ENCODE peak calls at places on chromosome 7, in five cellular contexts. Y, X, U, E and N are unnamed samples.

GRCh38 chr7:38189256-38189938 is 11.4 kb downstream of the STARD3NL start:
- DNase-seq in U (peak), E (no peak), X (no peak), Y (no peak), N (no peak)

GRCh38 chr7:155996718-155997059 is 184.4 kb upstream of the SHH start:
- DNase-seq in U (no peak), Y (no peak), E (no peak), X (no peak), N (no peak)

GRCh38 chr7:85068796-85069195 is 118.1 kb downstream of the SEMA3D start:
- DNase-seq in E (peak), Y (no peak), U (peak), X (peak), N (peak)

GRCh38 chr7:112495820-112496462 is 15.2 kb downstream of the LSMEM1 start:
- DNase-seq in Y (peak), E (peak), X (peak), U (peak), N (peak)

GRCh38 chr7:3154881-3155494 is 111.3 kb upstream of the CARD11 start:
- DNase-seq in X (peak), Y (peak), U (peak), E (peak), N (peak)

GRCh38 chr7:28733035-28733434 is 225.1 kb downstream of the TRIL start:
- DNase-seq in X (no peak), U (no peak), E (no peak), Y (no peak), N (no peak)

GRCh38 chr7:12674861-12675260 is 12.6 kb upstream of the ARL4A start:
- DNase-seq in X (peak), U (peak), E (peak), Y (peak), N (peak)

GRCh38 chr7:128021361-128021760 is 9.9 kb downstream of the LRRC4 start:
- DNase-seq in U (peak), Y (no peak), X (no peak), E (peak), N (peak)

GRCh38 chr7:117323877-117324699 is 1.2 kb upstream of the WNT2 start:
- DNase-seq in E (peak), U (peak), X (peak), Y (no peak), N (peak)

GRCh38 chr7:91657386-91658120 is 222.9 kb downstream of the MTERF1 start:
- DNase-seq in E (peak), Y (no peak), X (peak), U (peak), N (peak)

GRCh38 chr7:74190259-74190658 is 16.1 kb downstream of the EIF4H start:
- DNase-seq in X (no peak), Y (no peak), E (no peak), U (no peak), N (no peak)

GRCh38 chr7:16961650-16962049 is 79.9 kb upstream of the AGR3 start:
- DNase-seq in X (peak), E (no peak), U (no peak), Y (no peak), N (no peak)

GRCh38 chr7:24609059-24609458 is 35.8 kb downstream of the PALS2 start:
- DNase-seq in X (no peak), U (peak), E (peak), Y (no peak), N (peak)

GRCh38 chr7:98163269-98163668 is 48.0 kb upstream of the BHLHA15 start:
- DNase-seq in X (no peak), E (peak), Y (peak), U (peak), N (no peak)

GRCh38 chr7:121032645-121033460 is 44.3 kb downstream of the CPED1 start:
- DNase-seq in U (peak), E (peak), X (no peak), Y (no peak), N (peak)

GRCh38 chr7:132656846-132657776 is 80.8 kb upstream of the PLXNA4 start:
- DNase-seq in X (peak), Y (no peak), U (peak), E (no peak), N (peak)

GRCh38 chr7:81859433-81859832 is 89.6 kb upstream of the HGF start:
- DNase-seq in X (no peak), E (no peak), U (no peak), Y (no peak), N (no peak)

GRCh38 chr7:29194594-29195417 is at the start of gene CHN2:
- DNase-seq in E (peak), Y (peak), X (peak), U (peak), N (peak)

GRCh38 chr7:92295391-92295790 is 49.6 kb downstream of the ANKIB1 start:
- DNase-seq in Y (no peak), U (no peak), X (peak), E (no peak), N (no peak)

GRCh38 chr7:127578036-127578684 is 7.2 kb downstream of the GCC1 start:
- DNase-seq in E (no peak), X (peak), Y (no peak), U (no peak), N (no peak)

GRCh38 chr7:4965295-4966022 is 6.5 kb upstream of the MMD2 start:
- DNase-seq in Y (no peak), E (no peak), U (no peak), X (no peak), N (no peak)

GRCh38 chr7:4131043-4131442 is 551.1 kb upstream of the FOXK1 start:
- DNase-seq in Y (no peak), U (no peak), E (no peak), X (no peak), N (no peak)

GRCh38 chr7:71198887-71199286 is 66.9 kb downstream of the GALNT17 start:
- DNase-seq in U (no peak), X (no peak), E (no peak), Y (no peak), N (no peak)

GRCh38 chr7:17532861-17533404 is 234.5 kb downstream of the AHR start:
- DNase-seq in E (peak), X (peak), U (peak), Y (no peak), N (peak)

GRCh38 chr7:122674502-122674901 is 24.4 kb downstream of the RNF133 start:
- DNase-seq in Y (no peak), U (peak), E (peak), X (peak), N (no peak)

GRCh38 chr7:70466725-70467364 is 665.1 kb upstream of the GALNT17 start:
- DNase-seq in U (no peak), X (no peak), Y (no peak), E (no peak), N (peak)

GRCh38 chr7:53504914-53505313 is 469.5 kb downstream of the POM121L12 start:
- DNase-seq in X (no peak), E (no peak), U (peak), Y (no peak), N (peak)

GRCh38 chr7:3164363-3164762 is 120.7 kb upstream of the CARD11 start:
- DNase-seq in U (no peak), Y (no peak), E (no peak), X (no peak), N (no peak)

GRCh38 chr7:23530355-23530754 is 1.4 kb downstream of the TRA2A start:
- DNase-seq in Y (no peak), E (peak), U (peak), X (peak), N (peak)

GRCh38 chr7:70353948-70354335 is 755.7 kb downstream of the AUTS2 start:
- DNase-seq in X (no peak), E (no peak), Y (no peak), U (no peak), N (no peak)

GRCh38 chr7:4612939-4613841 is 68.9 kb upstream of the FOXK1 start:
- DNase-seq in Y (peak), E (peak), X (peak), U (no peak), N (no peak)

GRCh38 chr7:54292171-54292925 is 249.8 kb upstream of the VSTM2A start:
- DNase-seq in E (no peak), U (no peak), Y (no peak), X (no peak), N (no peak)

GRCh38 chr7:42283553-42283952 is 46.5 kb upstream of the GLI3 start:
- DNase-seq in E (peak), X (peak), U (peak), Y (no peak), N (peak)

GRCh38 chr7:79063019-79063698 is 390.3 kb downstream of the MAGI2 start:
- DNase-seq in Y (no peak), U (no peak), E (no peak), X (peak), N (no peak)

GRCh38 chr7:124937076-124937475 is 7.5 kb upstream of the POT1 start:
- DNase-seq in Y (no peak), X (no peak), U (no peak), E (no peak), N (no peak)

GRCh38 chr7:124945680-124946079 is 16.1 kb upstream of the POT1 start:
- DNase-seq in X (no peak), E (no peak), Y (no peak), U (no peak), N (no peak)

GRCh38 chr7:124940306-124940705 is 10.7 kb upstream of the POT1 start:
- DNase-seq in X (peak), E (no peak), U (no peak), Y (no peak), N (no peak)

DNA sequence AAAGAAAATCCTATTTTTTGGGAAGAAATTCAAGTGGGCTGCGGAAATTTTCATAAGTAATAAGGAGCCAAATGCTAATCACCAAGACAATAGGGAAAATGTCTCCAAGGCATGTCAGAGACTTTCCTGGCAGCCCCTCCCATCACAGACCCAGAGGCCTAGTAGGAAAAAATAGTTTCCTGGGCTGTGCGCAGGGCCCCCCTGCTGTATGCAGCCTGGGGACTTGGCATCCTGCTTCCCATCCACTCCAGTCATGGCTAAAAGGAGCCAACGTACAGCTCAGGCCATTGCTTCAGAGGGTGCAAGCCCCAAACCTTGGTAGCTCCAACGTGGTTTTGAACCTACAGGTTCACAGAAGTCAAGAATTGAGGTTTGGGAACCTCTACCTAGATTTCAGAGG is 12.8 kb upstream of the POT1 start:
- DNase-seq in U (no peak), X (no peak), Y (no peak), E (no peak), N (no peak)
- TF ChIP-seq CTCF in U (no peak), X (no peak), Y (no peak), E (no peak), N (no peak)

GRCh38 chr7:2019693-2020511 is 212.8 kb downstream of the MAD1L1 start:
- DNase-seq in X (peak), Y (peak), U (no peak), E (no peak), N (peak)
- H3K4me3 ChIP-seq in X (peak), Y (no peak), U (no peak), E (no peak), N (no peak)

GRCh38 chr7:151461942-151462230 is 21.9 kb upstream of the CRYGN start:
- DNase-seq in U (peak), E (no peak), Y (no peak), X (no peak), N (no peak)
- TF ChIP-seq CTCF in U (no peak), E (no peak), Y (no peak), X (no peak), N (no peak)

GRCh38 chr7:158395780-158396214 is 191.8 kb downstream of the PTPRN2 start:
- DNase-seq in U (no peak), Y (peak), X (no peak), E (no peak), N (peak)

GRCh38 chr7:158394936-158395335 is 192.7 kb downstream of the PTPRN2 start:
- DNase-seq in Y (peak), U (peak), X (no peak), E (no peak), N (no peak)

GRCh38 chr7:158396982-158397862 is 190.4 kb downstream of the PTPRN2 start:
- DNase-seq in E (no peak), Y (no peak), X (no peak), U (peak), N (peak)

GRCh38 chr7:158395349-158395748 is 192.3 kb downstream of the PTPRN2 start:
- DNase-seq in E (no peak), X (no peak), Y (no peak), U (no peak), N (no peak)

DNA sequence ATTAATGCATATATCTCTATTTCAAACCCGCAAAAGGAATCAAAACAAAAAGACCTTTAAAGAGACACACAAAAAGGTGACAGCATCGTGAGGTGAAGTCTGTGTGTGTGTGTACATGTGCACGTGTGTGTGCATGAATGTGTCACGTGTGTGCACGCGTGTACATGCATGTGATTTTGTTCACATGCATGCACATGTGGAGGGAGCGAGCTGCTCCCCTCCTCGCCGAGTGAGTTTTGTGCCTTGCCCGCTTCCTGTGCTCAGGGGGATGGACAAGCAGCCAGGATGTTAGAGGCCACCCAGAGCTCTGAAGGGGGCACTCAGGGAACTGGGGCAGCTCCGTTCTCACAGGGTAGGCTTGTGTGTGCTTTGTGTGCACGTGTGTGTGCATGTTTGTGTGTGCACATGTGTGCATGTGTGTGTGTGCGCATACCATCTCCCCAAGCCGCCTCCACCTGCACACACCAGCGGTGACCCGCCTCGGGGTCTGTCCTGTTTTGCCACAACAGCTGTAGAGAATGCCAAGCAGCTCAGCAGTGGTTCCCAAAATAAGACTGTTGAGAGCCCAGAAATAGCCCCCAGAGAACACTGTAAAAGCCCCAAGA is 191.2 kb downstream of the PTPRN2 start:
- DNase-seq in U (no peak), E (no peak), X (no peak), Y (no peak), N (no peak)
- H3K4me3 ChIP-seq in U (no peak), E (no peak), X (no peak), Y (no peak), N (no peak)

GRCh38 chr7:519429-519973 is at the start of gene PDGFA:
- DNase-seq in X (peak), U (peak), Y (no peak), E (peak), N (peak)

GRCh38 chr7:520503-521161 is 986 bp upstream of the PDGFA start:
- DNase-seq in X (no peak), E (no peak), U (no peak), Y (no peak), N (no peak)

GRCh38 chr7:521221-522070 is 1.8 kb upstream of the PDGFA start:
- DNase-seq in U (peak), E (peak), X (peak), Y (peak), N (no peak)

GRCh38 chr7:518630-519428 is 817 bp downstream of the PDGFA start:
- DNase-seq in U (peak), X (peak), Y (peak), E (peak), N (peak)

GRCh38 chr7:519974-520458 is 370 bp upstream of the PDGFA start:
- DNase-seq in E (peak), X (peak), Y (peak), U (peak), N (peak)
- TF ChIP-seq CTCF in E (peak), X (peak), Y (peak), U (no peak), N (no peak)

DNA sequence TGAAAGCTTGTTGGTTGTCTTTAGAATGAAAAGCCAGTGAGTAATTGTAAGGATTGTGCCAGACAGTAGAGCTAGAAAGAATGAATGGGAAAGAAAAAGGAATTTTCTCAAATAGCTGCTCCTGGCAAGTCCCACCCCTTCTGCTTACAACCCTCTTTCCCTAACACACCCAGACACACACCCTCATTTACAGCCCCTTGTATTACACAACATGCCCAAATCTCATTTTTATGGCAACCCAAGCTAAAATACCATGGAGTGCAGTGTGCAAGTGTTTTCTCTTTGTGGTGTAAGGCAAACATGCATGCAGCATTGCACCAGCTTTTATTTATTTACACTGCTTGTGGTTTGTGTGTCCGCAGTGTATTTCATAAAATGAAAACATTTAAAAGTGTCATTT is 1.5 kb downstream of the PRKAR2B start:
- DNase-seq in X (peak), Y (no peak), E (no peak), U (peak), N (no peak)
- H3K4me3 ChIP-seq in X (no peak), Y (peak), E (no peak), U (peak), N (no peak)